ENCODE peak calls at places on chromosome 13, in six cellular contexts. X is tibial nerve; E is colonic mucosa; V is endothelial cell of umbilical vein; O is CD8-positive, alpha-beta T cell; K is left ventricle myocardium inferior. W is an unnamed sample.

GRCh38 chr13:48579167-48579918 is 46.5 kb upstream of the RCBTB2 start:
- DNase-seq in X (no peak), E (peak), V (no peak), O (no peak), K (no peak), W (no peak)

GRCh38 chr13:27920677-27921420 is 1.0 kb downstream of the PDX1 start:
- DNase-seq in X (no peak), E (no peak), V (no peak), O (no peak), K (no peak), W (no peak)

GRCh38 chr13:85095887-85096286 is 703.3 kb downstream of the SLITRK6 start:
- DNase-seq in X (no peak), E (no peak), V (no peak), O (no peak), K (no peak), W (no peak)

GRCh38 chr13:114019367-114019766 is 45.5 kb upstream of the C13orf46 start:
- DNase-seq in X (no peak), E (no peak), V (no peak), O (no peak), K (no peak), W (no peak)

GRCh38 chr13:38180670-38181069 is 169.0 kb upstream of the UFM1 start:
- DNase-seq in X (no peak), E (no peak), V (no peak), O (no peak), K (no peak), W (no peak)

GRCh38 chr13:37618554-37618953 is 20.0 kb upstream of the POSTN start:
- DNase-seq in X (no peak), E (no peak), V (peak), O (no peak), K (no peak), W (peak)

GRCh38 chr13:68319384-68319783 is 1089.2 kb upstream of the PCDH9 start:
- DNase-seq in X (no peak), E (no peak), V (no peak), O (no peak), K (no peak), W (no peak)

GRCh38 chr13:103000157-103000556 is 66.1 kb downstream of the SLC10A2 start:
- DNase-seq in X (no peak), E (no peak), V (no peak), O (no peak), K (no peak), W (no peak)

GRCh38 chr13:98203641-98204326 is 26.7 kb upstream of the RNF113B start:
- DNase-seq in X (no peak), E (no peak), V (no peak), O (no peak), K (no peak), W (no peak)

GRCh38 chr13:44541601-44542000 is 34.5 kb downstream of the TSC22D1 start:
- DNase-seq in X (no peak), E (no peak), V (no peak), O (no peak), K (no peak), W (no peak)

GRCh38 chr13:87089391-87089790 is 581.8 kb upstream of the SLITRK5 start:
- DNase-seq in X (no peak), E (no peak), V (no peak), O (no peak), K (no peak), W (peak)

GRCh38 chr13:44045179-44045562 is 165.5 kb downstream of the LACC1 start:
- DNase-seq in X (no peak), E (no peak), V (no peak), O (no peak), K (no peak), W (no peak)

GRCh38 chr13:103218253-103218652 is 152.0 kb upstream of the SLC10A2 start:
- DNase-seq in X (no peak), E (no peak), V (no peak), O (no peak), K (no peak), W (no peak)

GRCh38 chr13:46053162-46054012 is 841 bp upstream of the ZC3H13 start:
- DNase-seq in X (no peak), E (no peak), V (no peak), O (no peak), K (no peak), W (no peak)

GRCh38 chr13:110257408-110257807 is 49.5 kb downstream of the COL4A1 start:
- DNase-seq in X (no peak), E (no peak), V (no peak), O (no peak), K (no peak), W (no peak)

GRCh38 chr13:102580552-102581169 is 16.1 kb upstream of the TPP2 start:
- DNase-seq in X (peak), E (peak), V (peak), O (no peak), K (no peak), W (peak)

GRCh38 chr13:69751259-69751658 is 356.4 kb upstream of the ATXN8OS start:
- DNase-seq in X (no peak), E (no peak), V (no peak), O (no peak), K (no peak), W (no peak)

GRCh38 chr13:86282450-86282849 is 483.2 kb upstream of the SLITRK6 start:
- DNase-seq in X (no peak), E (no peak), V (no peak), O (no peak), K (no peak), W (no peak)

GRCh38 chr13:61013782-61014181 is 401.9 kb downstream of the PCDH20 start:
- DNase-seq in X (no peak), E (no peak), V (no peak), O (no peak), K (no peak), W (no peak)

GRCh38 chr13:96417956-96418355 is 328.0 kb downstream of the HS6ST3 start:
- DNase-seq in X (no peak), E (no peak), V (no peak), O (no peak), K (no peak), W (no peak)

GRCh38 chr13:112954488-112955270 is 14.3 kb upstream of the MCF2L start:
- DNase-seq in X (no peak), E (no peak), V (no peak), O (no peak), K (no peak), W (no peak)

GRCh38 chr13:110644892-110645521 is 29.7 kb downstream of the NAXD start:
- DNase-seq in X (no peak), E (peak), V (peak), O (peak), K (peak), W (peak)

GRCh38 chr13:49681837-49682236 is 9.4 kb downstream of the EBPL start:
- DNase-seq in X (no peak), E (no peak), V (no peak), O (no peak), K (no peak), W (peak)

GRCh38 chr13:107822006-107822405 is 393.3 kb downstream of the LIG4 start:
- DNase-seq in X (no peak), E (no peak), V (peak), O (no peak), K (no peak), W (no peak)

GRCh38 chr13:48586591-48587103 is 53.8 kb upstream of the RCBTB2 start:
- DNase-seq in X (no peak), E (no peak), V (peak), O (peak), K (peak), W (no peak)

GRCh38 chr13:43905435-43906031 is 25.8 kb downstream of the LACC1 start:
- DNase-seq in X (peak), E (peak), V (peak), O (no peak), K (no peak), W (peak)

GRCh38 chr13:39597828-39598227 is 5.2 kb downstream of the LHFPL6 start:
- DNase-seq in X (no peak), E (no peak), V (peak), O (no peak), K (no peak), W (peak)

GRCh38 chr13:71856548-71856947 is 10.5 kb downstream of the DACH1 start:
- DNase-seq in X (no peak), E (no peak), V (no peak), O (no peak), K (no peak), W (no peak)

GRCh38 chr13:113889467-113889866 is 25.6 kb upstream of the GAS6 start:
- DNase-seq in X (no peak), E (no peak), V (no peak), O (no peak), K (no peak), W (no peak)

GRCh38 chr13:79710376-79710775 is 229.4 kb downstream of the NDFIP2 start:
- DNase-seq in X (no peak), E (no peak), V (no peak), O (no peak), K (no peak), W (no peak)

GRCh38 chr13:30345426-30346100 is 38.2 kb upstream of the KATNAL1 start:
- DNase-seq in X (no peak), E (no peak), V (no peak), O (no peak), K (no peak), W (no peak)

GRCh38 chr13:102367836-102368235 is 34.0 kb downstream of the FGF14 start:
- DNase-seq in X (no peak), E (no peak), V (no peak), O (no peak), K (no peak), W (no peak)

DNA sequence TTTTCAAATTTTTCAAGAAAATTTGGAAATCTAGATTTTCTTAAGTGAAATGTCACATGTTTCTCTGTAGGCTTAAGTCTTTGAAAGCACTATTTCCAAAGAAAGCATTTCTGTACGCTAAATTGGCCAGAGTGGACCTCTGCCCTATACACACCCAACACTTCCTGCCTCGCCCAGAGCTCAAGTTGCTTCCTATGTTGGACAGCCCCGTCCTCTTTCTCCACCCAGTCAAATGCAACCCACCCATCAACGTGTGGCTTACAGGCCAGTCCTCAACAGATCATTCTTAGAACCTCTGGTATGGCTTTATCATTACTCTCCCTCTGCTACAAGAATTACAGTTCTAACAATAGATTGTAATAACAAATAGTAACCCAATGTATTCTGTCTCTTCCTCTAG is 24.2 kb downstream of the KLF12 start:
- DNase-seq in X (no peak), E (peak), V (no peak), O (no peak), K (peak), W (no peak)
- H3K4me3 ChIP-seq in X (no peak), E (no peak), V (no peak), O (no peak), K (no peak), W (no peak)

GRCh38 chr13:21504379-21504778 is 45.3 kb upstream of the ZDHHC20 start:
- DNase-seq in X (no peak), E (no peak), V (no peak), O (no peak), K (no peak), W (no peak)

DNA sequence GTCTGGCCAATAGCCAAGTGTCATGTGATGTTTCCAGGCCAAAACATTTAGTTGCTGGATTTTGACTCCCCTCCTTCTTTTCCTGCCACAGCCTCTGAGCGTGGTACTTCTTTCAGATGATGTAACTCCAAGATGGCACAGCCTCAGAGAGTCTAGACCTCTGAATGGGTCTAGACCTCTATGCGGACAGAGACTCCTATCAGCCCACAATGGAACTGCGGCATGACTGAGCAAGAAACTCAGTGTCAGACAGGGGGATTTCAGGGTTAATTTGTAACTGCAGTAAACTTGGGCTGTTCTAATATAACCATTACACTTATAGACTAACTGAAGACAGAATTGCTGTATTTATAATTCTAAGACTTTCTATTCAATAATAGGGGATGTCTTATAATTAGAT is 42.6 kb upstream of the ZDHHC20 start:
- DNase-seq in X (no peak), E (no peak), V (no peak), O (no peak), K (no peak), W (no peak)
- TF ChIP-seq CTCF in X (no peak), E (no peak), V (no peak), O (no peak), K (no peak), W (peak)

GRCh38 chr13:95307507-95307906 is 6.3 kb upstream of the ABCC4 start:
- DNase-seq in X (no peak), E (no peak), V (no peak), O (no peak), K (no peak), W (no peak)
- H3K27ac ChIP-seq in X (no peak), E (no peak), V (no peak), O (no peak), K (no peak), W (no peak)

GRCh38 chr13:24921003-24921402 is 157.0 kb downstream of the RNF17 start:
- DNase-seq in X (no peak), E (no peak), V (no peak), O (no peak), K (no peak), W (no peak)
- H3K4me3 ChIP-seq in X (no peak), E (no peak), V (no peak), O (no peak), K (no peak), W (no peak)

GRCh38 chr13:100208002-100208401 is 119.1 kb downstream of the PCCA start:
- DNase-seq in X (no peak), E (no peak), V (no peak), O (no peak), K (no peak), W (no peak)
- TF ChIP-seq CTCF in X (no peak), E (no peak), V (no peak), O (no peak), K (no peak), W (no peak)

GRCh38 chr13:101262306-101262705 is 154.0 kb downstream of the NALCN start:
- DNase-seq in X (no peak), E (no peak), V (no peak), O (no peak), K (no peak), W (no peak)
- H3K27ac ChIP-seq in X (no peak), E (no peak), V (no peak), O (no peak), K (no peak), W (no peak)

DNA sequence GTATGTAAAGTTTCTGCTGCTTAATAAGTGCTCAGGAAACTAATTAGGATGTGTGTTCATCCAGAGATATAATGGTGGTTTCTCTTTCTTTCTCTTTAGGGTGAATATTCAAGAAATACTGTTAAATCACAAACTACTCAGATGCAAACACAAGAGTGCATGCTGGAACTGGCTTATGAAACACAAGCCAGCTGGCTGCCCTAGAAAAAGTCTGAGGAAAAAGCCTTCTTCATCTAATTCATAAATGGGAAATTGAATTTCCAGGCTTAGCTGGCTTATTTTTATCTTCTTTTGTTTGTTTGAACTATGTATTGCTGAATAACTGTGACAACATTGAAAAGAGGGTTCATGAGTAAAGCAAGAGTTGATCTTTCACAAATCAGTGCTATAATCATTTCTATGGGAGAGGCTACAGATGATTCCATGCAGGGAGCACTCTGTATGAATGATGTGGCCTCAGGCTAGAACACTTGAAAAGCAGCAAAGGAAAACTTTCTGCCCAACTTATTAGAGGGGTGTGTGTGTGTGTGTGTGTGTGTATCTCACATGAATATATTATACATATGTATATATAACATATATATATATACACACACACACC is 69.8 kb upstream of the SCEL start:
- DNase-seq in X (no peak), E (no peak), V (no peak), O (no peak), K (no peak), W (no peak)
- H3K4me3 ChIP-seq in X (no peak), E (no peak), V (no peak), O (no peak), K (no peak), W (no peak)